ENCODE peak calls at places on chromosomes 2 and 18, in ten cellular contexts. L is NB4; J is thoracic aorta; X is lower leg skin; E is CD8-positive, alpha-beta T cell; M is AG04450; I is cardiac fibroblast; H is pancreas; G is testis; O is astrocyte of the cerebellum. V is an unnamed sample.

GRCh38 chr18:8910843-8911242 is 191.7 kb upstream of the NDUFV2 start:
- DNase-seq in L (no peak), J (no peak), X (no peak), E (no peak), M (no peak), I (no peak), H (no peak), G (no peak), O (no peak), V (no peak)

GRCh38 chr2:100588071-100588786 is 25.4 kb downstream of the PDCL3 start:
- DNase-seq in L (peak; percentile 83), J (no peak), X (peak; percentile 53), E (peak; percentile 34), M (no peak), I (peak; percentile 63), H (no peak), G (no peak), O (peak; percentile 19), V (peak; percentile 23)

GRCh38 chr2:1236596-1236995 is 176.7 kb upstream of the TPO start:
- DNase-seq in L (no peak), J (no peak), X (no peak), E (no peak), M (no peak), I (peak; percentile 20), H (no peak), G (no peak), O (no peak), V (no peak)

GRCh38 chr2:177669201-177669600 is 276.6 kb downstream of the AGPS start:
- DNase-seq in L (no peak), J (no peak), X (no peak), E (no peak), M (no peak), I (no peak), H (no peak), G (no peak), O (no peak), V (no peak)

GRCh38 chr2:108924444-108925251 is 64.4 kb downstream of the EDAR start:
- DNase-seq in L (no peak), J (no peak), X (peak; percentile 70), E (no peak), M (no peak), I (no peak), H (no peak), G (no peak), O (no peak), V (no peak)

GRCh38 chr2:18626256-18626668 is 36.9 kb upstream of the NT5C1B start:
- DNase-seq in L (no peak), J (no peak), X (no peak), E (no peak), M (no peak), I (peak; percentile 94), H (no peak), G (no peak), O (no peak), V (no peak)

GRCh38 chr2:209986405-209986804 is 16.0 kb upstream of the RPE start:
- DNase-seq in L (peak; percentile 80), J (no peak), X (no peak), E (no peak), M (no peak), I (peak; percentile 33), H (no peak), G (no peak), O (no peak), V (no peak)

GRCh38 chr2:130823886-130824491 is 12.7 kb upstream of the ARHGEF4 start:
- DNase-seq in L (no peak), J (no peak), X (no peak), E (no peak), M (no peak), I (no peak), H (no peak), G (no peak), O (no peak), V (no peak)

GRCh38 chr2:176652300-176653182 is 383.3 kb downstream of the MTX2 start:
- DNase-seq in L (peak; percentile 69), J (no peak), X (no peak), E (peak; percentile 27), M (peak; percentile 4), I (peak; percentile 68), H (no peak), G (peak; percentile 36), O (peak; percentile 5), V (no peak)

GRCh38 chr2:54512183-54512582 is 56.1 kb downstream of the SPTBN1 start:
- DNase-seq in L (no peak), J (no peak), X (no peak), E (no peak), M (no peak), I (no peak), H (no peak), G (no peak), O (no peak), V (no peak)

GRCh38 chr2:6186332-6187100 is 494.3 kb downstream of the SOX11 start:
- DNase-seq in L (no peak), J (no peak), X (no peak), E (no peak), M (no peak), I (peak; percentile 48), H (peak; percentile 85), G (no peak), O (no peak), V (peak; percentile 87)

GRCh38 chr2:196944570-196944969 is 18.1 kb upstream of the PGAP1 start:
- DNase-seq in L (no peak), J (no peak), X (no peak), E (no peak), M (no peak), I (no peak), H (no peak), G (no peak), O (no peak), V (no peak)

GRCh38 chr2:86097913-86098312 is 7.8 kb downstream of the POLR1A start:
- DNase-seq in L (no peak), J (no peak), X (no peak), E (no peak), M (no peak), I (no peak), H (no peak), G (no peak), O (no peak), V (no peak)

GRCh38 chr2:55049794-55050132 is 488 bp downstream of the RTN4 start:
- DNase-seq in L (no peak), J (no peak), X (no peak), E (no peak), M (no peak), I (no peak), H (no peak), G (no peak), O (no peak), V (no peak)

GRCh38 chr2:196176142-196176738 is 4.9 kb upstream of the STK17B start:
- DNase-seq in L (no peak), J (no peak), X (no peak), E (peak; percentile 95), M (no peak), I (no peak), H (no peak), G (no peak), O (no peak), V (no peak)

GRCh38 chr18:25061345-25061744 is 290.6 kb downstream of the ZNF521 start:
- DNase-seq in L (no peak), J (no peak), X (no peak), E (no peak), M (no peak), I (no peak), H (no peak), G (no peak), O (no peak), V (no peak)

GRCh38 chr2:235981629-235982028 is 186.6 kb downstream of the GBX2 start:
- DNase-seq in L (no peak), J (no peak), X (peak; percentile 46), E (no peak), M (no peak), I (no peak), H (no peak), G (no peak), O (no peak), V (no peak)

GRCh38 chr18:53817976-53818950 is 406.2 kb downstream of the MBD2 start:
- DNase-seq in L (no peak), J (no peak), X (no peak), E (no peak), M (no peak), I (no peak), H (no peak), G (no peak), O (no peak), V (no peak)

DNA sequence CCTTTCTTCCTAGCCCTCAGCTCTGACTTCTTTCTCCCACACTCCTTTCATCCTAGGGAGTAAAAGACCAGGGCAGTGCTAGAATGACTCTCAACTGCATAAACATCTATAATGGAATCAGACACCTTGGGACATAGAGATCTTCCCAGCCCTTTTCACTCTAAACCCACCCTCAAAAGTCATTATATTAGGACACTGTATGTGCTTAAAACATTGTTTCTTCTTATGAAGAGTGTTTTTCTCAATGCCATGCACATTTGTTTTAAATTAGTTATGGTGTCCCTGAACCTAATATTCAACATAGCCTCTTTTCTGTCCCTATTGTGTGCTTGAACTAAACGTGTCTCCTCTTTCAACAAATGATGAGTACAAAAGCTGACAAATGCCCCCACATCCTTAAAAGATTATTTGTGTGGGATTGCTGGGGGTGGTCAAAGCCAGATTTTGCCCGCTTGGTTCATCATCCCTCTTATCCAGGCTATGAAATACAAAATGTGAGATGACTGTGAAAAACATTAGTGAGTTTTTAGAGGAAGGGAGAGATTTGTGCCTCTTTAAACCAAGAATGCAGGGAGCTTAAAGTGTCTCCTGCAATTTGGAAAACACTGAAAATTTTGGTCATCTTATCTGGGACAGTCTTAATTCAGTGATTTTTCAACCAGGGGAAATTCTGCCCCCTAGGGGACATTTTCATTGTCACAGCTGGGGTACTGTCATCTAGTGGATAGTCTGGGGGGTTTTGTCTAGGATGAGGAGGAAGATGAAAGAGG is 29.0 kb downstream of the SERPINB5 start:
- DNase-seq in L (peak; percentile 53), J (no peak), X (no peak), E (no peak), M (no peak), I (peak; percentile 54), H (no peak), G (peak; percentile 67), O (no peak), V (no peak)
- TF ChIP-seq CTCF in L (peak; percentile 71), J (no peak), X (no peak), E (peak; percentile 16), M (peak; percentile 60), I (peak; percentile 63), H (peak; percentile 33), G (peak; percentile 56), O (peak; percentile 49), V (peak; percentile 69)

GRCh38 chr18:76495435-76496199 is 575 bp upstream of the ZNF516 start:
- DNase-seq in L (peak; percentile 86), J (no peak), X (peak; percentile 91), E (no peak), M (no peak), I (peak; percentile 65), H (peak; percentile 27), G (peak; percentile 63), O (no peak), V (no peak)
- H3K4me3 ChIP-seq in L (peak overlapping the region; percentile 84), J (peak overlapping the region; percentile 86), X (peak overlapping the region; percentile 41), E (peak overlapping the region; percentile 92), M (peak overlapping the region; percentile 84), I (peak overlapping the region; percentile 77), H (peak overlapping the region; percentile 67), G (peak overlapping the region; percentile 78), O (peak overlapping the region; percentile 83), V (peak overlapping the region; percentile 76)

GRCh38 chr2:173963323-173963816 is 1.8 kb downstream of the SP3 start:
- DNase-seq in L (peak; percentile 82), J (no peak), X (peak; percentile 90), E (peak; percentile 75), M (no peak), I (peak; percentile 81), H (no peak), G (peak; percentile 47), O (peak; percentile 66), V (no peak)
- TF ChIP-seq CTCF in L (no peak), J (peak; percentile 53), X (no peak), E (peak; percentile 66), M (peak; percentile 43), I (peak; percentile 32), H (no peak), G (peak; percentile 24), O (peak; percentile 45), V (peak; percentile 31)

GRCh38 chr2:133579295-133579694 is 11.0 kb upstream of the NCKAP5 start:
- DNase-seq in L (no peak), J (no peak), X (no peak), E (no peak), M (peak; percentile 27), I (peak; percentile 65), H (peak; percentile 21), G (no peak), O (peak; percentile 18), V (peak; percentile 28)
- H3K4me3 ChIP-seq in L (no peak overlapping the region), J (no peak overlapping the region), X (no peak overlapping the region), E (no peak overlapping the region), M (no peak overlapping the region), I (no peak overlapping the region), H (no peak overlapping the region), G (no peak overlapping the region), O (no peak overlapping the region), V (no peak overlapping the region)

V was measured in retinal pigment epithelial cell.